ENCODE peak calls at places on chromosomes 6 and 20, in four cellular contexts. One of them, this sample, is unnamed.

GRCh38 chr6:53280207-53280606 is 68.5 kb downstream of the ELOVL5 start:
- DNase-seq in progenitor cell of endocrine pancreas: no peak
- DNase-seq in activated T-helper 1 cell treated with anti-CD3 and anti-CD28 coated beads, Interleukin-2, amount 50 U/mL, for 16 hours: no peak
- DNase-seq in NAMALWA: no peak
- DNase-seq in this sample: no peak

GRCh38 chr6:117317261-117317660 is 51.9 kb downstream of the VGLL2 start:
- DNase-seq in activated T-helper 1 cell treated with anti-CD3 and anti-CD28 coated beads, Interleukin-2, amount 50 U/mL, for 16 hours: no peak
- DNase-seq in NAMALWA: peak
- DNase-seq in progenitor cell of endocrine pancreas: no peak
- DNase-seq in this sample: peak

GRCh38 chr6:15770347-15771143 is 107.7 kb upstream of the DTNBP1 start:
- DNase-seq in progenitor cell of endocrine pancreas: no peak
- DNase-seq in NAMALWA: peak
- DNase-seq in activated T-helper 1 cell treated with anti-CD3 and anti-CD28 coated beads, Interleukin-2, amount 50 U/mL, for 16 hours: no peak
- DNase-seq in this sample: no peak

GRCh38 chr20:23081263-23081811 is 4.8 kb downstream of the CD93 start:
- DNase-seq in NAMALWA: no peak
- DNase-seq in activated T-helper 1 cell treated with anti-CD3 and anti-CD28 coated beads, Interleukin-2, amount 50 U/mL, for 16 hours: no peak
- DNase-seq in progenitor cell of endocrine pancreas: no peak
- DNase-seq in this sample: no peak

GRCh38 chr6:140380371-140381218 is 1006.1 kb upstream of the CITED2 start:
- DNase-seq in activated T-helper 1 cell treated with anti-CD3 and anti-CD28 coated beads, Interleukin-2, amount 50 U/mL, for 16 hours: no peak
- DNase-seq in progenitor cell of endocrine pancreas: no peak
- DNase-seq in NAMALWA: no peak
- DNase-seq in this sample: no peak

GRCh38 chr6:170152989-170153388 is 137.9 kb downstream of the DLL1 start:
- DNase-seq in NAMALWA: no peak
- DNase-seq in activated T-helper 1 cell treated with anti-CD3 and anti-CD28 coated beads, Interleukin-2, amount 50 U/mL, for 16 hours: no peak
- DNase-seq in progenitor cell of endocrine pancreas: no peak
- DNase-seq in this sample: no peak

GRCh38 chr6:118876201-118876600 is 17.8 kb upstream of the ASF1A start:
- DNase-seq in NAMALWA: no peak
- DNase-seq in progenitor cell of endocrine pancreas: no peak
- DNase-seq in activated T-helper 1 cell treated with anti-CD3 and anti-CD28 coated beads, Interleukin-2, amount 50 U/mL, for 16 hours: no peak
- DNase-seq in this sample: no peak

GRCh38 chr6:87660226-87660886 is 41.7 kb downstream of the AKIRIN2 start:
- DNase-seq in NAMALWA: no peak
- DNase-seq in progenitor cell of endocrine pancreas: no peak
- DNase-seq in activated T-helper 1 cell treated with anti-CD3 and anti-CD28 coated beads, Interleukin-2, amount 50 U/mL, for 16 hours: no peak
- DNase-seq in this sample: no peak

GRCh38 chr20:62831361-62831788 is 14.5 kb downstream of the COL9A3 start:
- DNase-seq in NAMALWA: no peak
- DNase-seq in activated T-helper 1 cell treated with anti-CD3 and anti-CD28 coated beads, Interleukin-2, amount 50 U/mL, for 16 hours: no peak
- DNase-seq in progenitor cell of endocrine pancreas: no peak
- DNase-seq in this sample: no peak

GRCh38 chr20:62155428-62156253 is 12.1 kb downstream of the SS18L1 start:
- DNase-seq in progenitor cell of endocrine pancreas: no peak
- DNase-seq in activated T-helper 1 cell treated with anti-CD3 and anti-CD28 coated beads, Interleukin-2, amount 50 U/mL, for 16 hours: no peak
- DNase-seq in NAMALWA: no peak
- DNase-seq in this sample: no peak

GRCh38 chr6:43444036-43444435 is 11.3 kb downstream of the DLK2 start:
- DNase-seq in NAMALWA: no peak
- DNase-seq in progenitor cell of endocrine pancreas: no peak
- DNase-seq in activated T-helper 1 cell treated with anti-CD3 and anti-CD28 coated beads, Interleukin-2, amount 50 U/mL, for 16 hours: no peak
- DNase-seq in this sample: no peak

GRCh38 chr6:16276991-16277981 is 38.9 kb downstream of the GMPR start:
- DNase-seq in activated T-helper 1 cell treated with anti-CD3 and anti-CD28 coated beads, Interleukin-2, amount 50 U/mL, for 16 hours: no peak
- DNase-seq in NAMALWA: peak
- DNase-seq in progenitor cell of endocrine pancreas: peak
- DNase-seq in this sample: peak

GRCh38 chr6:34132486-34133185 is 13.3 kb downstream of the GRM4 start:
- DNase-seq in NAMALWA: peak
- DNase-seq in progenitor cell of endocrine pancreas: peak
- DNase-seq in activated T-helper 1 cell treated with anti-CD3 and anti-CD28 coated beads, Interleukin-2, amount 50 U/mL, for 16 hours: no peak
- DNase-seq in this sample: peak

GRCh38 chr20:6579824-6580223 is 187.7 kb upstream of the BMP2 start:
- DNase-seq in activated T-helper 1 cell treated with anti-CD3 and anti-CD28 coated beads, Interleukin-2, amount 50 U/mL, for 16 hours: no peak
- DNase-seq in progenitor cell of endocrine pancreas: no peak
- DNase-seq in NAMALWA: no peak
- DNase-seq in this sample: no peak

GRCh38 chr20:41482647-41483552 is 116.3 kb upstream of the EMILIN3 start:
- DNase-seq in activated T-helper 1 cell treated with anti-CD3 and anti-CD28 coated beads, Interleukin-2, amount 50 U/mL, for 16 hours: no peak
- DNase-seq in progenitor cell of endocrine pancreas: no peak
- DNase-seq in NAMALWA: no peak
- DNase-seq in this sample: no peak

GRCh38 chr6:33314515-33314942 is 651 bp upstream of the TAPBP start:
- DNase-seq in progenitor cell of endocrine pancreas: no peak
- DNase-seq in activated T-helper 1 cell treated with anti-CD3 and anti-CD28 coated beads, Interleukin-2, amount 50 U/mL, for 16 hours: no peak
- DNase-seq in NAMALWA: peak
- DNase-seq in this sample: peak

GRCh38 chr20:45370571-45371204 is 7.4 kb downstream of the TP53TG5 start:
- DNase-seq in progenitor cell of endocrine pancreas: no peak
- DNase-seq in activated T-helper 1 cell treated with anti-CD3 and anti-CD28 coated beads, Interleukin-2, amount 50 U/mL, for 16 hours: no peak
- DNase-seq in NAMALWA: no peak
- DNase-seq in this sample: no peak

GRCh38 chr6:37125779-37126553 is 44.0 kb upstream of the PIM1 start:
- DNase-seq in activated T-helper 1 cell treated with anti-CD3 and anti-CD28 coated beads, Interleukin-2, amount 50 U/mL, for 16 hours: no peak
- DNase-seq in progenitor cell of endocrine pancreas: peak
- DNase-seq in NAMALWA: no peak
- DNase-seq in this sample: no peak

GRCh38 chr6:51105357-51105756 is 286.7 kb downstream of the TFAP2B start:
- DNase-seq in progenitor cell of endocrine pancreas: no peak
- DNase-seq in NAMALWA: no peak
- DNase-seq in activated T-helper 1 cell treated with anti-CD3 and anti-CD28 coated beads, Interleukin-2, amount 50 U/mL, for 16 hours: no peak
- DNase-seq in this sample: no peak

GRCh38 chr20:35058184-35058583 is 34.4 kb downstream of the TRPC4AP start:
- DNase-seq in progenitor cell of endocrine pancreas: no peak
- DNase-seq in NAMALWA: no peak
- DNase-seq in activated T-helper 1 cell treated with anti-CD3 and anti-CD28 coated beads, Interleukin-2, amount 50 U/mL, for 16 hours: no peak
- DNase-seq in this sample: no peak

GRCh38 chr6:106360989-106361430 is 493 bp downstream of the CRYBG1 start:
- DNase-seq in NAMALWA: no peak
- DNase-seq in progenitor cell of endocrine pancreas: no peak
- DNase-seq in activated T-helper 1 cell treated with anti-CD3 and anti-CD28 coated beads, Interleukin-2, amount 50 U/mL, for 16 hours: no peak
- DNase-seq in this sample: no peak

GRCh38 chr6:122833229-122833556 is 44.1 kb downstream of the SMPDL3A start:
- DNase-seq in NAMALWA: no peak
- DNase-seq in activated T-helper 1 cell treated with anti-CD3 and anti-CD28 coated beads, Interleukin-2, amount 50 U/mL, for 16 hours: no peak
- DNase-seq in progenitor cell of endocrine pancreas: no peak
- DNase-seq in this sample: no peak

GRCh38 chr6:321158-321438 is 28.8 kb downstream of the DUSP22 start:
- DNase-seq in progenitor cell of endocrine pancreas: no peak
- DNase-seq in activated T-helper 1 cell treated with anti-CD3 and anti-CD28 coated beads, Interleukin-2, amount 50 U/mL, for 16 hours: no peak
- DNase-seq in NAMALWA: no peak
- DNase-seq in this sample: no peak

GRCh38 chr20:46311039-46311650 is 2.8 kb upstream of the CDH22 start:
- DNase-seq in progenitor cell of endocrine pancreas: no peak
- DNase-seq in NAMALWA: no peak
- DNase-seq in activated T-helper 1 cell treated with anti-CD3 and anti-CD28 coated beads, Interleukin-2, amount 50 U/mL, for 16 hours: no peak
- DNase-seq in this sample: no peak

GRCh38 chr20:50380697-50381040 is 129.5 kb upstream of the PTPN1 start:
- DNase-seq in progenitor cell of endocrine pancreas: no peak
- DNase-seq in NAMALWA: no peak
- DNase-seq in activated T-helper 1 cell treated with anti-CD3 and anti-CD28 coated beads, Interleukin-2, amount 50 U/mL, for 16 hours: no peak
- DNase-seq in this sample: peak

GRCh38 chr20:44023515-44024371 is 109.1 kb downstream of the TOX2 start:
- DNase-seq in activated T-helper 1 cell treated with anti-CD3 and anti-CD28 coated beads, Interleukin-2, amount 50 U/mL, for 16 hours: no peak
- DNase-seq in progenitor cell of endocrine pancreas: no peak
- DNase-seq in NAMALWA: no peak
- DNase-seq in this sample: no peak